ENCODE peak calls at places on chromosomes 5 and 9, in six cellular contexts. One of them, this sample, is unnamed.

GRCh38 chr9:124835026-124835501 is 18.2 kb upstream of the WDR38 start:
- ATAC-seq in RWPE2: peak; percentile 59
- ATAC-seq in naive B cell: no peak
- ATAC-seq in effector memory CD8-positive, alpha-beta T cell: no peak
- ATAC-seq in activated T-helper 17 cell treated with anti-CD3 and anti-CD28 coated beads, Interleukin-2, amount 50 U/mL, for 72 hours: no peak
- ATAC-seq in A549: peak; percentile 69
- ATAC-seq in this sample: peak; percentile 20

GRCh38 chr5:124655943-124656459 is 90.4 kb downstream of the ZNF608 start:
- ATAC-seq in RWPE2: peak; percentile 85
- ATAC-seq in naive B cell: peak; percentile 61
- ATAC-seq in effector memory CD8-positive, alpha-beta T cell: no peak
- ATAC-seq in activated T-helper 17 cell treated with anti-CD3 and anti-CD28 coated beads, Interleukin-2, amount 50 U/mL, for 72 hours: no peak
- ATAC-seq in A549: peak; percentile 86
- ATAC-seq in this sample: peak; percentile 91

GRCh38 chr5:148352696-148353095 is 17.3 kb downstream of the SPINK9 start:
- ATAC-seq in RWPE2: no peak
- ATAC-seq in naive B cell: no peak
- ATAC-seq in effector memory CD8-positive, alpha-beta T cell: no peak
- ATAC-seq in activated T-helper 17 cell treated with anti-CD3 and anti-CD28 coated beads, Interleukin-2, amount 50 U/mL, for 72 hours: no peak
- ATAC-seq in A549: no peak
- ATAC-seq in this sample: peak; percentile 50

GRCh38 chr5:93578813-93579560 is 2.0 kb downstream of the NR2F1-AS1 start:
- ATAC-seq in RWPE2: no peak
- ATAC-seq in naive B cell: no peak
- ATAC-seq in effector memory CD8-positive, alpha-beta T cell: no peak
- ATAC-seq in activated T-helper 17 cell treated with anti-CD3 and anti-CD28 coated beads, Interleukin-2, amount 50 U/mL, for 72 hours: no peak
- ATAC-seq in A549: no peak
- ATAC-seq in this sample: no peak

GRCh38 chr9:82903503-82903902 is 159.4 kb downstream of the RASEF start:
- ATAC-seq in RWPE2: no peak
- ATAC-seq in naive B cell: no peak
- ATAC-seq in effector memory CD8-positive, alpha-beta T cell: no peak
- ATAC-seq in activated T-helper 17 cell treated with anti-CD3 and anti-CD28 coated beads, Interleukin-2, amount 50 U/mL, for 72 hours: no peak
- ATAC-seq in A549: peak; percentile 70
- ATAC-seq in this sample: no peak

GRCh38 chr9:130766031-130766903 is 68.8 kb upstream of the ABL1 start:
- ATAC-seq in RWPE2: no peak
- ATAC-seq in naive B cell: no peak
- ATAC-seq in effector memory CD8-positive, alpha-beta T cell: no peak
- ATAC-seq in activated T-helper 17 cell treated with anti-CD3 and anti-CD28 coated beads, Interleukin-2, amount 50 U/mL, for 72 hours: peak; percentile 30
- ATAC-seq in A549: no peak
- ATAC-seq in this sample: no peak

GRCh38 chr9:4904322-4905134 is 80.5 kb upstream of the JAK2 start:
- ATAC-seq in RWPE2: peak; percentile 65
- ATAC-seq in naive B cell: no peak
- ATAC-seq in effector memory CD8-positive, alpha-beta T cell: no peak
- ATAC-seq in activated T-helper 17 cell treated with anti-CD3 and anti-CD28 coated beads, Interleukin-2, amount 50 U/mL, for 72 hours: no peak
- ATAC-seq in A549: peak; percentile 65
- ATAC-seq in this sample: no peak

GRCh38 chr5:86918246-86918645 is 300.5 kb downstream of the COX7C start:
- ATAC-seq in RWPE2: no peak
- ATAC-seq in naive B cell: no peak
- ATAC-seq in effector memory CD8-positive, alpha-beta T cell: no peak
- ATAC-seq in activated T-helper 17 cell treated with anti-CD3 and anti-CD28 coated beads, Interleukin-2, amount 50 U/mL, for 72 hours: peak; percentile 28
- ATAC-seq in A549: no peak
- ATAC-seq in this sample: no peak

GRCh38 chr5:10987881-10988504 is 227.0 kb upstream of the DAP start:
- ATAC-seq in RWPE2: peak; percentile 68
- ATAC-seq in naive B cell: no peak
- ATAC-seq in effector memory CD8-positive, alpha-beta T cell: peak; percentile 76
- ATAC-seq in activated T-helper 17 cell treated with anti-CD3 and anti-CD28 coated beads, Interleukin-2, amount 50 U/mL, for 72 hours: peak; percentile 81
- ATAC-seq in A549: peak; percentile 95
- ATAC-seq in this sample: peak; percentile 57

GRCh38 chr5:74895906-74896305 is 29.7 kb upstream of the FAM169A start:
- ATAC-seq in RWPE2: peak; percentile 44
- ATAC-seq in naive B cell: no peak
- ATAC-seq in effector memory CD8-positive, alpha-beta T cell: no peak
- ATAC-seq in activated T-helper 17 cell treated with anti-CD3 and anti-CD28 coated beads, Interleukin-2, amount 50 U/mL, for 72 hours: no peak
- ATAC-seq in A549: no peak
- ATAC-seq in this sample: peak; percentile 18

GRCh38 chr9:34292552-34292951 is 36.5 kb downstream of the KIF24 start:
- ATAC-seq in RWPE2: no peak
- ATAC-seq in naive B cell: no peak
- ATAC-seq in effector memory CD8-positive, alpha-beta T cell: no peak
- ATAC-seq in activated T-helper 17 cell treated with anti-CD3 and anti-CD28 coated beads, Interleukin-2, amount 50 U/mL, for 72 hours: no peak
- ATAC-seq in A549: no peak
- ATAC-seq in this sample: no peak

GRCh38 chr5:77928776-77929175 is 152.6 kb upstream of the TBCA start:
- ATAC-seq in RWPE2: no peak
- ATAC-seq in naive B cell: no peak
- ATAC-seq in effector memory CD8-positive, alpha-beta T cell: no peak
- ATAC-seq in activated T-helper 17 cell treated with anti-CD3 and anti-CD28 coated beads, Interleukin-2, amount 50 U/mL, for 72 hours: no peak
- ATAC-seq in A549: no peak
- ATAC-seq in this sample: no peak

GRCh38 chr9:136001231-136001630 is 40.1 kb upstream of the UBAC1 start:
- ATAC-seq in RWPE2: peak; percentile 30
- ATAC-seq in naive B cell: no peak
- ATAC-seq in effector memory CD8-positive, alpha-beta T cell: no peak
- ATAC-seq in activated T-helper 17 cell treated with anti-CD3 and anti-CD28 coated beads, Interleukin-2, amount 50 U/mL, for 72 hours: no peak
- ATAC-seq in A549: peak; percentile 51
- ATAC-seq in this sample: no peak

GRCh38 chr5:150227606-150228273 is 37.9 kb downstream of the SLC6A7 start:
- ATAC-seq in RWPE2: peak; percentile 33
- ATAC-seq in naive B cell: no peak
- ATAC-seq in effector memory CD8-positive, alpha-beta T cell: no peak
- ATAC-seq in activated T-helper 17 cell treated with anti-CD3 and anti-CD28 coated beads, Interleukin-2, amount 50 U/mL, for 72 hours: no peak
- ATAC-seq in A549: peak; percentile 23
- ATAC-seq in this sample: no peak

GRCh38 chr5:38450627-38451371 is 105.6 kb downstream of the LIFR start:
- ATAC-seq in RWPE2: no peak
- ATAC-seq in naive B cell: no peak
- ATAC-seq in effector memory CD8-positive, alpha-beta T cell: no peak
- ATAC-seq in activated T-helper 17 cell treated with anti-CD3 and anti-CD28 coated beads, Interleukin-2, amount 50 U/mL, for 72 hours: no peak
- ATAC-seq in A549: no peak
- ATAC-seq in this sample: no peak

GRCh38 chr9:136105398-136106135 is 10.5 kb upstream of the NACC2 start:
- ATAC-seq in RWPE2: no peak
- ATAC-seq in naive B cell: no peak
- ATAC-seq in effector memory CD8-positive, alpha-beta T cell: no peak
- ATAC-seq in activated T-helper 17 cell treated with anti-CD3 and anti-CD28 coated beads, Interleukin-2, amount 50 U/mL, for 72 hours: no peak
- ATAC-seq in A549: no peak
- ATAC-seq in this sample: no peak

GRCh38 chr9:129863059-129863690 is 27.9 kb downstream of the USP20 start:
- ATAC-seq in RWPE2: peak; percentile 95
- ATAC-seq in naive B cell: no peak
- ATAC-seq in effector memory CD8-positive, alpha-beta T cell: peak; percentile 95
- ATAC-seq in activated T-helper 17 cell treated with anti-CD3 and anti-CD28 coated beads, Interleukin-2, amount 50 U/mL, for 72 hours: peak; percentile 80
- ATAC-seq in A549: no peak
- ATAC-seq in this sample: no peak

GRCh38 chr5:126852104-126852531 is 75.2 kb downstream of the LMNB1 start:
- ATAC-seq in RWPE2: no peak
- ATAC-seq in naive B cell: peak; percentile 81
- ATAC-seq in effector memory CD8-positive, alpha-beta T cell: peak; percentile 64
- ATAC-seq in activated T-helper 17 cell treated with anti-CD3 and anti-CD28 coated beads, Interleukin-2, amount 50 U/mL, for 72 hours: peak; percentile 76
- ATAC-seq in A549: no peak
- ATAC-seq in this sample: peak; percentile 43

GRCh38 chr9:88521308-88521707 is 13.7 kb upstream of the NXNL2 start:
- ATAC-seq in RWPE2: no peak
- ATAC-seq in naive B cell: no peak
- ATAC-seq in effector memory CD8-positive, alpha-beta T cell: no peak
- ATAC-seq in activated T-helper 17 cell treated with anti-CD3 and anti-CD28 coated beads, Interleukin-2, amount 50 U/mL, for 72 hours: no peak
- ATAC-seq in A549: no peak
- ATAC-seq in this sample: no peak

GRCh38 chr5:151686673-151687378 is at the start of gene SPARC:
- ATAC-seq in RWPE2: peak; percentile 92
- ATAC-seq in naive B cell: no peak
- ATAC-seq in effector memory CD8-positive, alpha-beta T cell: no peak
- ATAC-seq in activated T-helper 17 cell treated with anti-CD3 and anti-CD28 coated beads, Interleukin-2, amount 50 U/mL, for 72 hours: peak; percentile 53
- ATAC-seq in A549: peak; percentile 40
- ATAC-seq in this sample: peak; percentile 70

GRCh38 chr5:169063269-169063919 is 237.5 kb downstream of the SLIT3 start:
- ATAC-seq in RWPE2: no peak
- ATAC-seq in naive B cell: no peak
- ATAC-seq in effector memory CD8-positive, alpha-beta T cell: no peak
- ATAC-seq in activated T-helper 17 cell treated with anti-CD3 and anti-CD28 coated beads, Interleukin-2, amount 50 U/mL, for 72 hours: no peak
- ATAC-seq in A549: no peak
- ATAC-seq in this sample: no peak

GRCh38 chr5:137359941-137360340 is 139.2 kb downstream of the SPOCK1 start:
- ATAC-seq in RWPE2: no peak
- ATAC-seq in naive B cell: no peak
- ATAC-seq in effector memory CD8-positive, alpha-beta T cell: no peak
- ATAC-seq in activated T-helper 17 cell treated with anti-CD3 and anti-CD28 coated beads, Interleukin-2, amount 50 U/mL, for 72 hours: no peak
- ATAC-seq in A549: no peak
- ATAC-seq in this sample: no peak

GRCh38 chr5:6837519-6838110 is 124.4 kb downstream of the TENT4A start:
- ATAC-seq in RWPE2: no peak
- ATAC-seq in naive B cell: no peak
- ATAC-seq in effector memory CD8-positive, alpha-beta T cell: no peak
- ATAC-seq in activated T-helper 17 cell treated with anti-CD3 and anti-CD28 coated beads, Interleukin-2, amount 50 U/mL, for 72 hours: no peak
- ATAC-seq in A549: peak; percentile 66
- ATAC-seq in this sample: no peak

GRCh38 chr9:98075332-98075805 is 18.8 kb downstream of the NANS start:
- ATAC-seq in RWPE2: peak; percentile 71
- ATAC-seq in naive B cell: no peak
- ATAC-seq in effector memory CD8-positive, alpha-beta T cell: peak; percentile 36
- ATAC-seq in activated T-helper 17 cell treated with anti-CD3 and anti-CD28 coated beads, Interleukin-2, amount 50 U/mL, for 72 hours: peak; percentile 91
- ATAC-seq in A549: peak; percentile 72
- ATAC-seq in this sample: peak; percentile 72

GRCh38 chr5:175015028-175015427 is 290.6 kb downstream of the MSX2 start:
- ATAC-seq in RWPE2: no peak
- ATAC-seq in naive B cell: no peak
- ATAC-seq in effector memory CD8-positive, alpha-beta T cell: no peak
- ATAC-seq in activated T-helper 17 cell treated with anti-CD3 and anti-CD28 coated beads, Interleukin-2, amount 50 U/mL, for 72 hours: no peak
- ATAC-seq in A549: no peak
- ATAC-seq in this sample: no peak

GRCh38 chr9:117687532-117687931 is 16.7 kb upstream of the TLR4 start:
- ATAC-seq in RWPE2: peak; percentile 14
- ATAC-seq in naive B cell: no peak
- ATAC-seq in effector memory CD8-positive, alpha-beta T cell: no peak
- ATAC-seq in activated T-helper 17 cell treated with anti-CD3 and anti-CD28 coated beads, Interleukin-2, amount 50 U/mL, for 72 hours: no peak
- ATAC-seq in A549: no peak
- ATAC-seq in this sample: no peak

GRCh38 chr9:115333671-115334070 is 215.7 kb upstream of the TNC start:
- ATAC-seq in RWPE2: no peak
- ATAC-seq in naive B cell: no peak
- ATAC-seq in effector memory CD8-positive, alpha-beta T cell: no peak
- ATAC-seq in activated T-helper 17 cell treated with anti-CD3 and anti-CD28 coated beads, Interleukin-2, amount 50 U/mL, for 72 hours: no peak
- ATAC-seq in A549: no peak
- ATAC-seq in this sample: no peak

GRCh38 chr9:95007470-95007869 is 281.0 kb downstream of the AOPEP start:
- ATAC-seq in RWPE2: peak; percentile 21
- ATAC-seq in naive B cell: no peak
- ATAC-seq in effector memory CD8-positive, alpha-beta T cell: no peak
- ATAC-seq in activated T-helper 17 cell treated with anti-CD3 and anti-CD28 coated beads, Interleukin-2, amount 50 U/mL, for 72 hours: peak; percentile 70
- ATAC-seq in A549: peak; percentile 2
- ATAC-seq in this sample: peak; percentile 24

GRCh38 chr9:116842658-116843057 is 155.6 kb downstream of the TRIM32 start:
- ATAC-seq in RWPE2: peak; percentile 31
- ATAC-seq in naive B cell: no peak
- ATAC-seq in effector memory CD8-positive, alpha-beta T cell: no peak
- ATAC-seq in activated T-helper 17 cell treated with anti-CD3 and anti-CD28 coated beads, Interleukin-2, amount 50 U/mL, for 72 hours: no peak
- ATAC-seq in A549: peak; percentile 64
- ATAC-seq in this sample: peak; percentile 48

GRCh38 chr5:119112151-119112550 is 41.3 kb downstream of the DMXL1 start:
- ATAC-seq in RWPE2: no peak
- ATAC-seq in naive B cell: no peak
- ATAC-seq in effector memory CD8-positive, alpha-beta T cell: no peak
- ATAC-seq in activated T-helper 17 cell treated with anti-CD3 and anti-CD28 coated beads, Interleukin-2, amount 50 U/mL, for 72 hours: no peak
- ATAC-seq in A549: no peak
- ATAC-seq in this sample: no peak

GRCh38 chr5:691817-692529 is 1.2 kb downstream of the TPPP start:
- ATAC-seq in RWPE2: no peak
- ATAC-seq in naive B cell: no peak
- ATAC-seq in effector memory CD8-positive, alpha-beta T cell: no peak
- ATAC-seq in activated T-helper 17 cell treated with anti-CD3 and anti-CD28 coated beads, Interleukin-2, amount 50 U/mL, for 72 hours: no peak
- ATAC-seq in A549: no peak
- ATAC-seq in this sample: no peak

GRCh38 chr5:58410441-58410840 is 49.4 kb downstream of the PLK2 start:
- ATAC-seq in RWPE2: peak; percentile 82
- ATAC-seq in naive B cell: no peak
- ATAC-seq in effector memory CD8-positive, alpha-beta T cell: no peak
- ATAC-seq in activated T-helper 17 cell treated with anti-CD3 and anti-CD28 coated beads, Interleukin-2, amount 50 U/mL, for 72 hours: no peak
- ATAC-seq in A549: peak; percentile 79
- ATAC-seq in this sample: peak; percentile 62

GRCh38 chr5:102411-103043 is 10.6 kb downstream of the PLEKHG4B start:
- ATAC-seq in RWPE2: no peak
- ATAC-seq in naive B cell: no peak
- ATAC-seq in effector memory CD8-positive, alpha-beta T cell: no peak
- ATAC-seq in activated T-helper 17 cell treated with anti-CD3 and anti-CD28 coated beads, Interleukin-2, amount 50 U/mL, for 72 hours: no peak
- ATAC-seq in A549: no peak
- ATAC-seq in this sample: no peak

GRCh38 chr9:111630182-111631070 is 708 bp upstream of the DNAJC25 start:
- ATAC-seq in RWPE2: peak; percentile 48
- ATAC-seq in naive B cell: peak; percentile 21
- ATAC-seq in effector memory CD8-positive, alpha-beta T cell: peak; percentile 33
- ATAC-seq in activated T-helper 17 cell treated with anti-CD3 and anti-CD28 coated beads, Interleukin-2, amount 50 U/mL, for 72 hours: peak; percentile 47
- ATAC-seq in A549: peak; percentile 76
- ATAC-seq in this sample: peak; percentile 37

GRCh38 chr9:96605328-96605727 is 14.3 kb downstream of the CDC14B start:
- ATAC-seq in RWPE2: no peak
- ATAC-seq in naive B cell: no peak
- ATAC-seq in effector memory CD8-positive, alpha-beta T cell: no peak
- ATAC-seq in activated T-helper 17 cell treated with anti-CD3 and anti-CD28 coated beads, Interleukin-2, amount 50 U/mL, for 72 hours: no peak
- ATAC-seq in A549: no peak
- ATAC-seq in this sample: no peak

GRCh38 chr5:2896371-2897275 is 145.1 kb upstream of the IRX2 start:
- ATAC-seq in RWPE2: no peak
- ATAC-seq in naive B cell: no peak
- ATAC-seq in effector memory CD8-positive, alpha-beta T cell: no peak
- ATAC-seq in activated T-helper 17 cell treated with anti-CD3 and anti-CD28 coated beads, Interleukin-2, amount 50 U/mL, for 72 hours: no peak
- ATAC-seq in A549: no peak
- ATAC-seq in this sample: no peak

GRCh38 chr5:103375356-103375755 is 116.8 kb downstream of the MACIR start:
- ATAC-seq in RWPE2: peak; percentile 48
- ATAC-seq in naive B cell: no peak
- ATAC-seq in effector memory CD8-positive, alpha-beta T cell: no peak
- ATAC-seq in activated T-helper 17 cell treated with anti-CD3 and anti-CD28 coated beads, Interleukin-2, amount 50 U/mL, for 72 hours: no peak
- ATAC-seq in A549: peak; percentile 54
- ATAC-seq in this sample: no peak